ENCODE peak calls at places on chromosomes 7 and 10, in seven cellular contexts. X is HFFc6, J is right atrium auricular region, C is fibroblast of the aortic adventitia, M is ovary, E is fibroblast of mammary gland, F is foreskin fibroblast. U is an unnamed sample.

GRCh38 chr7:158047386-158048059 is 540.1 kb downstream of the PTPRN2 start:
- DNase-seq in X (no peak), J (no peak), C (no peak), M (no peak), E (no peak), F (no peak), U (no peak)

GRCh38 chr10:27644307-27644939 is 101.2 kb downstream of the MKX start:
- DNase-seq in X (no peak), J (no peak), C (no peak), M (peak), E (peak), F (peak), U (peak)

GRCh38 chr7:100626530-100627237 is 14.3 kb downstream of the MOSPD3 start:
- DNase-seq in X (peak), J (peak), C (peak), M (peak), E (peak), F (peak), U (peak)

GRCh38 chr10:97640868-97641811 is 669 bp downstream of the PI4K2A start:
- DNase-seq in X (peak), J (peak), C (peak), M (peak), E (peak), F (peak), U (peak)

GRCh38 chr10:117174439-117175214 is 22.7 kb upstream of the KCNK18 start:
- DNase-seq in X (peak), J (peak), C (peak), M (peak), E (peak), F (peak), U (peak)

GRCh38 chr7:974172-974571 is 1.2 kb downstream of the COX19 start:
- DNase-seq in X (no peak), J (no peak), C (no peak), M (no peak), E (peak), F (no peak), U (no peak)

GRCh38 chr7:27151341-27151944 is 940 bp downstream of the HOXA3 start:
- DNase-seq in X (no peak), J (no peak), C (no peak), M (peak), E (peak), F (no peak), U (no peak)

GRCh38 chr7:115153770-115154468 is 232.0 kb downstream of the MDFIC start:
- DNase-seq in X (no peak), J (no peak), C (peak), M (no peak), E (no peak), F (peak), U (no peak)

GRCh38 chr10:83606275-83606674 is 533.0 kb upstream of the GHITM start:
- DNase-seq in X (no peak), J (no peak), C (no peak), M (no peak), E (no peak), F (peak), U (peak)

GRCh38 chr10:6649107-6649720 is 69.1 kb upstream of the PRKCQ start:
- DNase-seq in X (no peak), J (no peak), C (no peak), M (no peak), E (peak), F (no peak), U (no peak)

GRCh38 chr10:14181197-14181936 is 149.4 kb downstream of the FRMD4A start:
- DNase-seq in X (no peak), J (no peak), C (no peak), M (no peak), E (no peak), F (no peak), U (no peak)

GRCh38 chr7:156932006-156932405 is 17.5 kb upstream of the NOM1 start:
- DNase-seq in X (no peak), J (no peak), C (peak), M (no peak), E (peak), F (peak), U (no peak)

GRCh38 chr7:117119192-117119924 is 166.1 kb downstream of the ST7 start:
- DNase-seq in X (peak), J (peak), C (peak), M (peak), E (peak), F (peak), U (peak)

GRCh38 chr7:132100981-132101380 is 475.3 kb downstream of the PLXNA4 start:
- DNase-seq in X (no peak), J (no peak), C (no peak), M (no peak), E (no peak), F (no peak), U (no peak)

GRCh38 chr10:69456880-69457693 is 5.8 kb downstream of the TSPAN15 start:
- DNase-seq in X (peak), J (no peak), C (no peak), M (no peak), E (peak), F (no peak), U (peak)

GRCh38 chr7:94701555-94701973 is 45.6 kb upstream of the SGCE start:
- DNase-seq in X (peak), J (no peak), C (peak), M (no peak), E (no peak), F (peak), U (peak)

GRCh38 chr10:47458466-47459154 is 25.3 kb downstream of the ANXA8 start:
- DNase-seq in X (peak), J (no peak), C (peak), M (no peak), E (peak), F (peak), U (peak)

GRCh38 chr10:48364659-48365405 is 58.4 kb downstream of the MAPK8 start:
- DNase-seq in X (peak), J (no peak), C (peak), M (no peak), E (peak), F (peak), U (peak)

GRCh38 chr7:15358112-15358511 is 203.7 kb downstream of the AGMO start:
- DNase-seq in X (no peak), J (no peak), C (no peak), M (no peak), E (no peak), F (no peak), U (no peak)

GRCh38 chr7:152162287-152162686 is 136.8 kb downstream of the GALNT11 start:
- DNase-seq in X (no peak), J (no peak), C (no peak), M (no peak), E (no peak), F (no peak), U (no peak)

GRCh38 chr10:3464760-3465405 is 292.3 kb upstream of the PITRM1 start:
- DNase-seq in X (no peak), J (peak), C (no peak), M (no peak), E (peak), F (peak), U (no peak)

GRCh38 chr7:4809091-4809591 is 33.7 kb downstream of the AP5Z1 start:
- DNase-seq in X (no peak), J (no peak), C (no peak), M (no peak), E (no peak), F (no peak), U (no peak)

GRCh38 chr7:18497082-18497481 is 1.5 kb downstream of the HDAC9 start:
- DNase-seq in X (no peak), J (no peak), C (no peak), M (no peak), E (no peak), F (no peak), U (no peak)

GRCh38 chr10:125756196-125756595 is 19.4 kb downstream of the MMP21 start:
- DNase-seq in X (no peak), J (no peak), C (no peak), M (no peak), E (no peak), F (no peak), U (no peak)

GRCh38 chr10:129259128-129259527 is 207.9 kb upstream of the MGMT start:
- DNase-seq in X (no peak), J (no peak), C (no peak), M (no peak), E (no peak), F (no peak), U (peak)

GRCh38 chr7:63008366-63008765 is 990.3 kb upstream of the ZNF722 start:
- DNase-seq in X (no peak), J (no peak), C (no peak), M (no peak), E (no peak), F (no peak), U (no peak)

GRCh38 chr10:118214751-118215150 is 127.4 kb downstream of the FAM204A start:
- DNase-seq in X (no peak), J (no peak), C (no peak), M (no peak), E (no peak), F (peak), U (no peak)

GRCh38 chr10:43573250-43574034 is 974 bp downstream of the ZNF239 start:
- DNase-seq in X (no peak), J (no peak), C (peak), M (no peak), E (peak), F (peak), U (peak)

GRCh38 chr7:16921644-16922257 is 40.0 kb upstream of the AGR3 start:
- DNase-seq in X (no peak), J (no peak), C (peak), M (no peak), E (no peak), F (no peak), U (peak)

GRCh38 chr7:27175005-27175625 is 995 bp upstream of the HOXA10 start:
- DNase-seq in X (peak), J (no peak), C (no peak), M (peak), E (no peak), F (peak), U (no peak)

GRCh38 chr7:101163281-101164070 is 1.9 kb downstream of the VGF start:
- DNase-seq in X (no peak), J (no peak), C (no peak), M (peak), E (no peak), F (peak), U (no peak)

GRCh38 chr7:1639578-1640175 is 30.4 kb upstream of the ELFN1 start:
- DNase-seq in X (no peak), J (no peak), C (no peak), M (no peak), E (no peak), F (peak), U (no peak)

GRCh38 chr7:26197153-26198115 is 3.1 kb downstream of the HNRNPA2B1 start:
- DNase-seq in X (no peak), J (no peak), C (no peak), M (no peak), E (no peak), F (no peak), U (no peak)

GRCh38 chr7:143979359-143979758 is 20.8 kb upstream of the OR6B1 start:
- DNase-seq in X (peak), J (no peak), C (peak), M (no peak), E (peak), F (peak), U (peak)

GRCh38 chr10:50884302-50884701 is 1.1 kb downstream of the A1CF start:
- DNase-seq in X (no peak), J (no peak), C (no peak), M (no peak), E (no peak), F (no peak), U (no peak)

GRCh38 chr10:50885097-50885859 is at the start of gene A1CF:
- DNase-seq in X (no peak), J (no peak), C (no peak), M (no peak), E (no peak), F (no peak), U (no peak)

GRCh38 chr10:50882540-50882983 is 2.9 kb downstream of the A1CF start:
- DNase-seq in X (no peak), J (no peak), C (no peak), M (no peak), E (peak), F (peak), U (no peak)

DNA sequence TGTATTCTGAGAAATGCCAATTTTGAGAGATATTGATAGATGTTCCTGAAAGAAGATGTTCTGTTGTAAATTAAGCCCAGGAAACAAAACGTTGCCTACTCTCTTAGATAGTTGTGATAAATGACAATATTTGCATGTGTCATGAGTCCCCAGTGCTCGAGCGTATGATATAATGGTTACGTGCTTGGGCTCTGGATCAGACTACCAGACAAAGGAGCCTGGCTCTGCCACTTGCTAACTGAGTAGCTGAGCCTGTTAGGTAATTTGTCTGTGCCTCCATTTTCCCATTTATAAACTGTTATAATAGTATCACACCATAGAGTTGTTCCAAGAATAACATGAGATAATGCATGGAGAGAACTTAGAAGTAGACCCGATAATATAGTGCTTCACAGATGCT is 1.8 kb downstream of the A1CF start:
- DNase-seq in X (no peak), J (no peak), C (no peak), M (no peak), E (no peak), F (no peak), U (no peak)
- TF ChIP-seq CTCF in X (no peak), J (no peak), C (no peak), M (no peak), E (no peak), F (no peak), U (no peak)

GRCh38 chr7:105493196-105493927 is 28.7 kb downstream of the PUS7 start:
- DNase-seq in X (no peak), J (no peak), C (no peak), M (no peak), E (no peak), F (no peak), U (no peak)

GRCh38 chr7:105488219-105488571 is 33.9 kb downstream of the PUS7 start:
- DNase-seq in X (no peak), J (no peak), C (no peak), M (no peak), E (no peak), F (no peak), U (peak)

GRCh38 chr7:105489409-105489808 is 32.7 kb downstream of the PUS7 start:
- DNase-seq in X (no peak), J (no peak), C (no peak), M (no peak), E (no peak), F (no peak), U (no peak)

DNA sequence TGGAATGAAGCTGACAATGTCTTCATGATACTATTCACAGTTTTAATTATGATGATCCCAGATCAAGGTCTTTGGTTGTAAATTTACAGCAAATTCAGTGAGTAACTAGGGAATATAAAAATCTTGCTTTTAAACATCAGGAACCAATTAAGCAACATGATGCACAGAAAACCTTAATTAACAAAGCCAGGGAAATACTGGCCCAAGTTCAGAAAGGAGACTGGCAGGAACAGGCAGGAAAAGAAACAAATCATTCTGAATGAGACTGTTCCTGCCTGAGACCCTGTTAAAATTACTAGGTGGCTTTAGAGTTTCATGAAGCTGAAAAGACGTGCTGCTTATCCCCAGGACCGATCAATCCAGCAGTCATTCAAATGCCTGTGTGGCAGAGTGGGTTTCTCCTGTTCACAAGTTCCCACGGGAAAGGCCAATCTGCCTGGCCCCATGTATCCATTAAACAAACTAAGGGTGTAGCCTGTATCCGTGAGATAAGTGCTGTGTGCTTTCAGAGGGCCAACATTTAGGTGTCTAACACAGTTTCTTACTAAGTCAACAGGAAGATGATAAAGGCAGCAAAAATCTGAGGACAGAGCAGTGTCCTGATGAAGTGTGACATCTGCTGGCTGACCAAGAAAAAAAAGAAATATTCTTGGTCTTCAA is 34.4 kb downstream of the PUS7 start:
- DNase-seq in X (peak), J (peak), C (peak), M (no peak), E (peak), F (peak), U (peak)
- TF ChIP-seq CTCF in X (peak), J (peak), C (peak), M (no peak), E (peak), F (peak), U (peak)

DNA sequence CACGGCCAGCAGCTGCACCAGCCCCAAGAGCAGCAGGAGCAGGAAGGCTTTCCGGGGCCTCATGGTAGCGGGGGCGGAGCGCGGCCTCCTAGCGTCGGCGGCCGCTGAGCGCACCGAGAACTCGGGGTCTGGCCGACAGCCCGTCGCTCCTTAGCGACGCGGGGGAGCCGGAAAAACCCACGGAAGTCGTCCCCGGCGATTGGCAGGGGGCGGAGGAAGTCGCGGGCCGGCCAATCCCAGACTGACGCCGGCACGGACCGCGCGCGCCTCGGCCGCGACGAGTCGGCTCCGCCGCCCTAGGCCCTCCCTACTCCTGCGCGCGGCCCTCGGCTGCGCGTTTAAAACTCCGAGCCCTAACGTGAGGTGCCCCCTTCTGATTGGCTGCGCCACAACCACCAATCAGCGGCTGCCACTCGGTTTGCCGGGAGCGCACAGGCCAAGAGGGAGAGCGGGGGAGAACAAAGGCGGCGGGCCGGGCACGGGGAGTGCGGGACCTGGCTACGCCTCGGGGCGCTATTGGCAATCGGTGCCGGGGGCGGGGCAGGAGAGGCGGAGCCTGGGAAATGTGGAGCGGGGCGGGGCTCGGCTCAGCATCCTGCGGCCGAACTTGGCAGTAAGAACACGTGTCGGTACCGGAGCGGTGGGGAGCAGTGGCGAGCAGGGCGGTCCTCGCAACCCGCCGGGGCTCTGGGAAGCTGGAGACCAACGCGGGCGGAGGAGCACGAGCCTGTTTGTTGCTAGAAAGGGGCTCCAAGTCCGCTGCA is at the start of gene PDIA4:
- DNase-seq in X (peak), J (peak), C (peak), M (peak), E (peak), F (peak), U (peak)
- TF ChIP-seq CTCF in X (peak), J (no peak), C (peak), M (no peak), E (no peak), F (no peak), U (peak)

DNA sequence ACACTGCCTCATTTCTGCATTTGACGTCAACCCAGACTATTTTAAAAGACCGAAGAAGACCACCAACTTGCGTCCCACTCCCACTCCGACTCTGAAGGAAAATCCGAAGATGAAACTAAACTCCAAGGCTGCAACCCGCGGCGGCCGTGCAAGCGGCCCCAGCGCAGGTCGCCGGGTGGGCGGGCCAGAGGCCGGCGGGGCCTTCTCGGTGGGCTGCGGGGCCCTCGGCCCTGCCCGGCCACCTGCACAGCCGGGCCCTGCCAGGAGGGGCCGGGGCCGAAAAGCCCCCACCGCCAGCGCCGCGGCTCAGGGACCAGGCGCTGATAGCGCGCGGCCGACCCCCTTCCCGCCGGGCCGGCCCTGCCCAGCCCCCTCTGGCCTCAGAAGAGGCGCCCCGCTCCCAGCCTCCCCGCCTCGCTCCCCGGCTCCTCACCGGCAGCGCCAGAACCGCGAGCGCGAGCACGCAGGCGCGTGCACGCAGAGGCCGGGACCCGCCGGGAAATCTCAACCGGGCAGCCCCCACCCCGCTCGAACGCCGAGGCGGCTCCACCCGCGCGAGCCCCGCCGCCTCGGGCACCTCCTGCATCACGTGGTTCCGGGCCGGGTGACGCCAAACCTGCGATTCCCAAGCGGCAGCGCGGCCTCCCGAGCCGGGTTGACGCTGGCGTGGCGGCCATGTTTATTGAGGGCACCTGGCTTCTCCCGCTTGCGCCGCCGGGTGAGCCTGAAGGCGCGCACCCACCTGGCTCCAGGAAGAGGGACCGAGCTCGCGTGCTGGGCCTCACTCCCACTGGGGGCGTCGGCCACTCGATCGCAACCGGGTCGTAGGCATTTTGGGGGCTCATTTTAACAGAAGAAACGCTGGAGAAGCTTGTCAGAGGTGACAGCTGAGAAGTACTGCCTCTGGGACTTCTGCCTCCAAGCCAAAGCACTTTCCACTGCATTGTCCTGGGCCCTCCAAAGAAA is at the start of gene C7orf25:
- DNase-seq in X (peak), J (peak), C (peak), M (peak), E (peak), F (peak), U (peak)
- TF ChIP-seq CTCF in X (no peak), J (peak), C (no peak), M (no peak), E (no peak), F (no peak), U (no peak)

DNA sequence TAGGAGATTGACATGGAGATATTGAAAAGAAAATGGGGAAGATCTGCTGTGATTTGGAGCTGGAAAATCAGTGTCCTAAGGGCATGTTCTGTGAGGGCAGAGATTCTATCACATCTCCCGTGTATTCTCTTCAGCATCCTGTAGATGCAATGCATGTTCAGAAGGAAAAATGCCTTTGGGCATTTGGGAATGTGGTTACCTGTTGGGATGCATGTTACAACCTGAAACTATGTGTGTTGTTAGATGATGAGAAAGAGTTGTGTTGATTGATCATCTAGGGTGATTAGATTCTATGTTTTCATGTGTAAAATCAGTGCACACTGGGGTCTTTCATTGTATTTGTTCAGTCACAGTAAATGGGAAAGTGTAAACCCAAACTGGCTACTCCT is 14.7 kb downstream of the CUZD1 start:
- DNase-seq in X (no peak), J (no peak), C (no peak), M (no peak), E (no peak), F (no peak), U (no peak)
- TF ChIP-seq CTCF in X (no peak), J (no peak), C (no peak), M (no peak), E (no peak), F (no peak), U (no peak)

GRCh38 chr10:131943021-131943814 is 38.5 kb downstream of the BNIP3 start:
- DNase-seq in X (no peak), J (no peak), C (peak), M (peak), E (peak), F (peak), U (peak)
- TF ChIP-seq CTCF in X (peak), J (peak), C (no peak), M (no peak), E (peak), F (peak), U (peak)